ENCODE peak calls at places on chromosomes 11 and 22, in ten cellular contexts. H is NCI-H524; D is cardiac muscle cell; T is activated CD4-positive, alpha-beta T cell treated with anti-CD3 and anti-CD28 coated beads, Interleukin-2, amount 10 ng/mL, durations not matched to agents 7 days and 5 days; P is IMR-90; R is A172; F is heart left ventricle; V is HL-60; K is HAP-1; E is stimulated activated CD8-positive, alpha-beta memory T cell treated with anti-CD3 and anti-CD28 coated beads, Interleukin-15, amount 100 ng/mL, for 24 hours. C is an unnamed sample.

GRCh38 chr22:24830205-24830979 is 24.4 kb downstream of the SGSM1 start:
- DNase-seq in K (no peak), E (no peak), R (no peak), V (no peak), T (no peak), F (no peak), H (no peak), P (no peak), D (no peak), C (no peak)

GRCh38 chr11:82874646-82875523 is 25.3 kb downstream of the PRCP start:
- DNase-seq in P (no peak), E (no peak), R (no peak), V (no peak), H (no peak), K (peak; percentile 47), F (no peak), T (no peak), D (no peak), C (no peak)

GRCh38 chr11:128422576-128423370 is 164.6 kb downstream of the ETS1 start:
- DNase-seq in R (no peak), P (no peak), E (peak; percentile 60), F (no peak), H (no peak), D (no peak), T (peak; percentile 85), V (no peak), K (no peak), C (no peak)

GRCh38 chr11:30853470-30853869 is 267.3 kb upstream of the MPPED2 start:
- DNase-seq in H (peak; percentile 77), T (no peak), P (no peak), R (no peak), D (no peak), V (no peak), F (no peak), K (peak; percentile 9), E (no peak), C (no peak)

GRCh38 chr11:94885133-94885532 is 88.2 kb downstream of the CWC15 start:
- DNase-seq in P (no peak), H (peak; percentile 0), E (no peak), V (no peak), D (no peak), K (no peak), T (no peak), R (no peak), F (no peak), C (peak; percentile 26)

GRCh38 chr11:69344570-69345145 is 50.7 kb downstream of the MYEOV start:
- DNase-seq in F (no peak), T (no peak), H (no peak), K (no peak), R (no peak), P (no peak), E (no peak), V (no peak), D (no peak), C (no peak)

GRCh38 chr11:132126973-132127900 is 756.8 kb downstream of the NTM start:
- DNase-seq in D (peak; percentile 94), F (no peak), H (no peak), T (no peak), V (no peak), P (peak; percentile 94), E (no peak), R (peak; percentile 47), K (no peak), C (peak; percentile 91)

GRCh38 chr11:1358286-1358685 is 31.4 kb upstream of the BRSK2 start:
- DNase-seq in T (no peak), E (no peak), D (peak; percentile 69), H (no peak), F (no peak), K (no peak), V (no peak), P (peak; percentile 7), R (no peak), C (no peak)

GRCh38 chr11:2725367-2726300 is 25.8 kb upstream of the KCNQ1OT1 start:
- DNase-seq in E (no peak), V (no peak), H (no peak), F (peak; percentile 78), R (peak; percentile 9), D (peak; percentile 95), K (no peak), P (peak; percentile 26), T (no peak), C (no peak)

GRCh38 chr11:57444362-57445074 is 15.8 kb upstream of the RTN4RL2 start:
- DNase-seq in T (no peak), E (no peak), P (no peak), F (no peak), K (no peak), D (no peak), V (no peak), H (no peak), R (peak; percentile 83), C (peak; percentile 54)

GRCh38 chr11:77590194-77590591 is 440 bp downstream of the AQP11 start:
- DNase-seq in F (peak; percentile 71), R (no peak), K (no peak), T (no peak), P (peak; percentile 46), E (no peak), H (no peak), D (peak; percentile 48), V (peak; percentile 6), C (peak; percentile 32)

GRCh38 chr11:66864172-66864901 is 7.5 kb downstream of the LRFN4 start:
- DNase-seq in H (no peak), E (no peak), T (no peak), D (no peak), K (no peak), F (no peak), P (no peak), V (no peak), R (no peak), C (no peak)

GRCh38 chr11:41534861-41535260 is 75.4 kb upstream of the LRRC4C start:
- DNase-seq in E (no peak), D (no peak), R (no peak), T (no peak), P (no peak), V (no peak), F (no peak), H (no peak), K (no peak), C (no peak)

GRCh38 chr11:123174196-123175183 is 20.6 kb downstream of the CLMP start:
- DNase-seq in R (peak; percentile 53), T (no peak), V (peak; percentile 68), K (peak; percentile 36), F (no peak), P (peak; percentile 99), D (peak; percentile 97), E (no peak), H (no peak), C (peak; percentile 99)

GRCh38 chr22:47534150-47535133 is 772.0 kb downstream of the TBC1D22A start:
- DNase-seq in D (no peak), K (no peak), V (no peak), H (no peak), E (no peak), R (no peak), F (no peak), P (no peak), T (no peak), C (no peak)

GRCh38 chr11:2942872-2943710 is 13.9 kb upstream of the PHLDA2 start:
- DNase-seq in V (no peak), K (no peak), R (no peak), P (no peak), D (no peak), E (no peak), T (no peak), H (no peak), F (no peak), C (no peak)

GRCh38 chr22:27795053-27795452 is 6.5 kb downstream of the MN1 start:
- DNase-seq in K (no peak), T (no peak), E (no peak), D (no peak), H (no peak), F (no peak), P (no peak), V (no peak), R (no peak), C (no peak)

GRCh38 chr11:5553347-5553746 is 5.0 kb upstream of the OR52H1 start:
- DNase-seq in K (no peak), D (no peak), R (no peak), F (no peak), T (no peak), E (no peak), P (peak; percentile 10), H (no peak), V (no peak), C (no peak)

GRCh38 chr11:42329930-42330555 is 870.6 kb upstream of the LRRC4C start:
- DNase-seq in D (peak; percentile 77), F (no peak), E (no peak), K (no peak), V (no peak), T (no peak), P (no peak), H (no peak), R (no peak), C (peak; percentile 82)

GRCh38 chr22:33971561-33971961 is 51.3 kb upstream of the LARGE1 start:
- DNase-seq in D (peak; percentile 17), H (no peak), V (no peak), K (no peak), R (no peak), P (no peak), T (no peak), F (no peak), E (no peak), C (no peak)

GRCh38 chr11:31834237-31834636 is 23.1 kb upstream of the PAX6 start:
- DNase-seq in D (no peak), T (no peak), F (no peak), P (no peak), E (no peak), V (no peak), K (no peak), H (no peak), R (no peak), C (no peak)

GRCh38 chr11:126890561-126890960 is 110.0 kb downstream of the KIRREL3 start:
- DNase-seq in R (no peak), P (no peak), D (no peak), F (no peak), E (no peak), K (no peak), H (no peak), T (no peak), V (no peak), C (no peak)

GRCh38 chr11:64306876-64307622 is 1.7 kb downstream of the ESRRA start:
- DNase-seq in D (peak; percentile 46), K (no peak), E (no peak), V (peak; percentile 36), H (no peak), F (no peak), T (no peak), R (no peak), P (no peak), C (peak; percentile 29)

GRCh38 chr11:71222318-71223080 is 29.9 kb downstream of the SHANK2 start:
- DNase-seq in E (no peak), K (no peak), F (no peak), H (no peak), D (peak; percentile 17), V (no peak), T (no peak), P (no peak), R (no peak), C (no peak)

GRCh38 chr22:35375031-35375430 is 5.9 kb upstream of the HMOX1 start:
- DNase-seq in T (no peak), R (no peak), E (no peak), F (no peak), K (no peak), D (peak; percentile 57), H (no peak), V (peak; percentile 65), P (peak; percentile 62), C (no peak)

GRCh38 chr22:44380716-44381500 is 68.2 kb upstream of the SHISAL1 start:
- DNase-seq in H (no peak), T (no peak), K (no peak), R (no peak), E (no peak), V (no peak), F (peak; percentile 33), D (no peak), P (no peak), C (no peak)

GRCh38 chr11:59753650-59754493 is 1.3 kb upstream of the STX3 start:
- DNase-seq in H (peak; percentile 60), F (peak; percentile 93), T (peak; percentile 89), R (peak; percentile 76), E (peak; percentile 62), K (peak; percentile 92), V (peak; percentile 81), D (peak; percentile 79), P (peak; percentile 63), C (peak; percentile 81)

GRCh38 chr22:35170716-35171697 is 86.3 kb upstream of the HMGXB4 start:
- DNase-seq in D (no peak), P (no peak), R (no peak), H (peak; percentile 13), V (no peak), T (no peak), K (no peak), F (no peak), E (no peak), C (no peak)

C was measured in EH.